ENCODE peak calls at places on chromosomes 2 and 18, in six cellular contexts. O is psoas muscle, E is mammary epithelial cell, P is left ventricle myocardium inferior, D is tibial artery, A is PC-9. Q is an unnamed sample.

GRCh38 chr18:8422391-8422790 is 186.8 kb upstream of the RAB12 start:
- DNase-seq in P (no peak), A (no peak), O (no peak), E (no peak), D (no peak), Q (no peak)

GRCh38 chr2:19865151-19865550 is 36.6 kb downstream of the TTC32 start:
- DNase-seq in O (no peak), E (no peak), D (no peak), A (no peak), P (no peak), Q (no peak)

GRCh38 chr2:113124181-113124961 is 3.0 kb upstream of the IL1RN start:
- DNase-seq in O (no peak), P (no peak), E (peak; percentile 64), A (peak; percentile 18), D (no peak), Q (no peak)

GRCh38 chr2:132646805-132647115 is 23.2 kb downstream of the LYPD1 start:
- DNase-seq in P (no peak), A (no peak), D (no peak), O (no peak), E (no peak), Q (no peak)

GRCh38 chr2:24792542-24792873 is 683 bp downstream of the PTRHD1 start:
- DNase-seq in A (no peak), P (no peak), D (no peak), E (no peak), O (no peak), Q (no peak)

GRCh38 chr18:62248313-62248712 is 61.3 kb downstream of the RELCH start:
- DNase-seq in D (no peak), O (no peak), E (no peak), A (no peak), P (no peak), Q (no peak)

GRCh38 chr18:74654637-74655036 is 57.0 kb downstream of the ZNF407 start:
- DNase-seq in E (no peak), O (no peak), P (no peak), A (no peak), D (no peak), Q (peak; percentile 17)

GRCh38 chr2:53403836-53404413 is 363.7 kb upstream of the CHAC2 start:
- DNase-seq in D (no peak), P (no peak), O (no peak), A (peak; percentile 25), E (peak; percentile 96), Q (no peak)

GRCh38 chr2:47073217-47073616 is 81.9 kb downstream of the STPG4 start:
- DNase-seq in E (no peak), D (no peak), P (no peak), O (no peak), A (no peak), Q (no peak)

GRCh38 chr18:57621252-57621607 is 406 bp downstream of the NARS1 start:
- DNase-seq in P (no peak), A (no peak), O (no peak), D (no peak), E (no peak), Q (no peak)

GRCh38 chr2:172096661-172097547 is 5.8 kb downstream of the DLX2 start:
- DNase-seq in A (peak; percentile 44), O (no peak), P (no peak), E (peak; percentile 82), D (no peak), Q (peak; percentile 89)

GRCh38 chr2:381181-381580 is 93.3 kb upstream of the ALKAL2 start:
- DNase-seq in P (no peak), O (no peak), D (no peak), A (no peak), E (no peak), Q (no peak)

GRCh38 chr2:11774600-11774999 is 28.2 kb downstream of the LPIN1 start:
- DNase-seq in A (no peak), D (no peak), O (no peak), E (no peak), P (no peak), Q (no peak)

GRCh38 chr2:200362202-200362917 is 55.9 kb downstream of the SPATS2L start:
- DNase-seq in P (no peak), A (no peak), E (no peak), O (no peak), D (no peak), Q (no peak)

GRCh38 chr2:200363279-200363678 is 56.8 kb downstream of the SPATS2L start:
- DNase-seq in P (no peak), E (no peak), D (no peak), A (no peak), O (no peak), Q (no peak)

GRCh38 chr2:200359552-200359951 is 53.1 kb downstream of the SPATS2L start:
- DNase-seq in O (no peak), D (no peak), A (no peak), P (no peak), E (no peak), Q (no peak)

GRCh38 chr2:200357845-200358244 is 51.4 kb downstream of the SPATS2L start:
- DNase-seq in E (no peak), P (no peak), A (no peak), D (no peak), O (no peak), Q (no peak)

DNA sequence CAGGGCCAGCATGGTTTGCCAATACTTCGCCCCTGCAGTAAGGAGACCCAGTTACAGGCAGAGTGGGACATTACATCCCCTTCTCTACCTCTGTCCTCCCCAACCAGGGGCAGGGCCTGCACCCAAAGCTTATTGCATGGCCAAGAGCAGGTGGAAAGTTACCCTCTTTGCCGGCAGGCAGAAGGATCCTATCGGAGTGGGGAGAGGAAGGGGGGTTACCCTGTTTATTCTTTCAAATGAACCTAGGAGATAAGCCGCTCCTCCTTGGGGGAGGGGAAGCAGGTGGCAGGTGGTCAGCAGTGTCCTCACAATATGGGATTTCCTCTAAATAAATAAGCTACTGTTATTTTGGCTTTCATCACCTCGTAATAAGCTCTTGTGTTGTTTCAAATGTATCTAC is 53.9 kb downstream of the SPATS2L start:
- DNase-seq in D (no peak), O (no peak), A (no peak), E (no peak), P (no peak), Q (no peak)
- H3K4me1 ChIP-seq in D (no peaks in the 10 kb centered on the region), O (peaks cover 17% of the 10 kb centered on the region), A (no peaks in the 10 kb centered on the region), E (peaks cover 4% of the 10 kb centered on the region), P (peaks cover 53% of the 10 kb centered on the region), Q (no peaks in the 10 kb centered on the region)

DNA sequence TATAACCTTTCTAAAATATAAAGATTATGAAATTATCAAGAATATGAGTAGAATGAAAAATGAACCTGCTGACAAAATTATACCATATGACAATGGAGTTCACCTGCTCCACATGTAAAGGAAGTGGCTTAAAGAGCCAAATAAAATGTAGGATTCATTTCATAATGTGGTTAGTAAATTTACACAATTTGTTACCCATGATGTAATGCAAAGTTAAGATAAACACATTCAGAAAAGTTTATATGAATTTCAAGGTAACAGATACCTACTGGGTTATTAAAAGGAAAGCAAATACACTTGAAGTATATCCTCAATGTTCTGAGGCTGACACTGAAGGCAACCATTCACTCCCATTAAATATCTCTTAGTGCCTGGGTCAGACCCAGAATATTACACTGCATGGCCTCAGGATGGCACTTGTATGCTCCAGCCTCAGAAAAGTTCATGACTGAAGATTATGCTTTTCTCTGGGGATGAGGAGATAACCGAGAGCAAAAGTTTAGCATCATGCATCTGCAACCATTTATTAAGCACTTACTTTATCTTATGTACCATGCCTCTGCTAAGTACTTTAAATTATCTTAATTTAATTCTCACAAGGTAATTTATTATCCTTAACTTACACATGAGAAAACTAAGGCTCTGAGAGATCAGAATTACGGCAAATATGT is 6.2 kb downstream of the STRN start:
- DNase-seq in E (no peak), D (no peak), O (no peak), A (no peak), P (no peak), Q (peak; percentile 8)
- TF ChIP-seq CTCF in E (no peak), D (no peak), O (no peak), A (no peak), P (no peak), Q (no peak)

DNA sequence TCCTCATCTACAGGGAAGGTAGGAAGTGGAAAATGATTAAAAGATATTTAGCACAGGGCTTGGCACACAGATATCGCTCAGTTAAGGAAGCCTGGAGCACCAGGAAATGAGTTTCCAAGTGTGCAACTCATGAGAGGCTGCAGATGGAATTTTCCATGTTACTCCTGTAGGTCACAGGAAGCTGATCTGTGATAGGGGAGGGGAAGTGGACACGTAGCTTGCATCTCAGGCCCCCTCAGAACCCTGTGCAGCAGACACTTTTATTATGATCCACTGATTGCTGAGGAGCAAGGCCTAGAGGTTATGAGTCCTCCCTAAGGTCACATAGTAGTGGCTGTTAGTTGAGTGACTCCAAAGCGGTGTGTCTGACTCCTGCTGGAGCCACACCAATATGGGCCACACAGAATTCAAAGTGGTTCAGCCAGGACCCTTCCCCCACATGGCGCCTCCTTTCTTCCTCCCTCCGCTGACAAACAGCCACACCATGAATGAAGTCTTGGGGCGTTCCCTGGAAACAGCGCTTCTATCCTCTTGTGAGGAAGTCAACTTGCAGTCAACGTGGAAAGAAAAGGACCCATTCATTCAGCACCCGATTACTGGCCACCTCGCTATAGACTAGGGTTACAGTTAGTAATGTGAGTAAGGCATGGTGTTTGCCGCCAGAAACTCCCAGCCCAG is 21.5 kb downstream of the DYSF start:
- DNase-seq in A (no peak), O (no peak), E (no peak), D (no peak), P (no peak), Q (no peak)
- H3K27ac ChIP-seq in A (no peak overlapping the region), O (peak overlapping the region; percentile 90), E (no peak overlapping the region), D (no peak overlapping the region), P (peak overlapping the region; percentile 78), Q (no peak overlapping the region)

DNA sequence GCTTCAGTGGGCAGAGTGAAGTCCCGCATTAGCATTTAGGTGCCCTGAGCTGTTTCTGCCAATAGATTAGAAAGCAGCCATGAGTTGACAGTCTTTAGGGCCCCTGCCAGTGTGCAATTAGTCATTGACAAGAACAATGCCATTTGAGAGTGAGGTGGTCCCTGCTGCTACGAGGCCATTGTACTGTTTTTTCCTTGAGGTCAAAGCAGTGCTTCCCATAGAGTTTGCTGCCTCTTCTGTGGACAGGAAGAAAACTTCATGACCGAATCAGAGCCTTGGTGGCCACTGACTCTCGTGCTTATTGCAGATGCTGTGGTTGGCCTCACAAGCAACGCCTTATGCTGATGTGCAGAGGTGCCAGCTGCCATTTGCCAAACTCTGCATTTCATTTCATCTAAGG is 102.7 kb downstream of the SH3BP4 start:
- DNase-seq in A (no peak), E (no peak), O (no peak), D (no peak), P (no peak), Q (no peak)
- H3K4me1 ChIP-seq in A (peaks cover 22% of the 10 kb centered on the region), E (peaks cover 8% of the 10 kb centered on the region), O (peaks cover 10% of the 10 kb centered on the region), D (no peaks in the 10 kb centered on the region), P (peaks cover 33% of the 10 kb centered on the region), Q (peaks cover 20% of the 10 kb centered on the region)

DNA sequence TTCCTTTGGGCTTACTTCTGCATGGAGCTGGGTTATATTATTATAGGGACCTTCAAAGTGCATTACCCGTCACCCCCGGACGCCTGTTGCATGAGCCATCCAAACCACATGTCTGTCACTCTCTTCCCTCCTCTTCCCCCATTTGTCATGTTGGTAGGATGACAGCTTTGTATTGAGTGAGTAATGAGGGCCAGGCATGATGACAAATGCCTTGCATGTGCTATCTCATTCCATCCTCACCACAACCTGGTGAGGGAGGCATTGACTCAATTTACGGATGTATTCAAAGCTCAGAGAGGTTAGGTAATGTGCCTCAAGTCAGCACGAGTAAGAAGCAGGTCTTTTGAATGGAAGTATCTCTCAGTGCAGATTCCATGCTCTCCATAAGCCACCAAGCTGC is 510.5 kb upstream of the TNP1 start:
- DNase-seq in P (no peak), D (no peak), E (peak; percentile 96), A (peak; percentile 32), O (no peak), Q (peak; percentile 10)
- TF ChIP-seq CTCF in P (no peak), D (no peak), E (peak; percentile 16), A (no peak), O (no peak), Q (no peak)